ENCODE peak calls at places on chromosome 5, in four cellular contexts. Y is prostate gland, S is H54, J is tibial nerve. B is an unnamed sample.

GRCh38 chr5:134738963-134739661 is 764 bp downstream of the CAMLG start:
- DNase-seq in Y (peak; percentile 10), S (no peak), J (no peak), B (peak; percentile 11)

GRCh38 chr5:74579215-74579614 is 61.3 kb downstream of the ENC1 start:
- DNase-seq in Y (no peak), S (no peak), J (no peak), B (no peak)

GRCh38 chr5:112983307-112983811 is 6.8 kb downstream of the DCP2 start:
- DNase-seq in Y (no peak), S (no peak), J (no peak), B (no peak)

GRCh38 chr5:135008981-135009735 is 24.9 kb downstream of the PITX1 start:
- DNase-seq in Y (no peak), S (no peak), J (no peak), B (no peak)

GRCh38 chr5:75405296-75405695 is 68.3 kb downstream of the HMGCR start:
- DNase-seq in Y (no peak), S (no peak), J (no peak), B (no peak)

GRCh38 chr5:4862500-4862899 is 277.6 kb upstream of the ADAMTS16 start:
- DNase-seq in Y (no peak), S (no peak), J (no peak), B (no peak)

GRCh38 chr5:4083591-4084337 is 488.1 kb downstream of the IRX1 start:
- DNase-seq in Y (no peak), S (no peak), J (no peak), B (no peak)

GRCh38 chr5:34061993-34062392 is 19.0 kb upstream of the C1QTNF3 start:
- DNase-seq in Y (no peak), S (no peak), J (no peak), B (no peak)

GRCh38 chr5:8577792-8578191 is 708.8 kb downstream of the MTRR start:
- DNase-seq in Y (no peak), S (no peak), J (no peak), B (no peak)

GRCh38 chr5:173412151-173412550 is 83.9 kb upstream of the STC2 start:
- DNase-seq in Y (no peak), S (no peak), J (no peak), B (no peak)

DNA sequence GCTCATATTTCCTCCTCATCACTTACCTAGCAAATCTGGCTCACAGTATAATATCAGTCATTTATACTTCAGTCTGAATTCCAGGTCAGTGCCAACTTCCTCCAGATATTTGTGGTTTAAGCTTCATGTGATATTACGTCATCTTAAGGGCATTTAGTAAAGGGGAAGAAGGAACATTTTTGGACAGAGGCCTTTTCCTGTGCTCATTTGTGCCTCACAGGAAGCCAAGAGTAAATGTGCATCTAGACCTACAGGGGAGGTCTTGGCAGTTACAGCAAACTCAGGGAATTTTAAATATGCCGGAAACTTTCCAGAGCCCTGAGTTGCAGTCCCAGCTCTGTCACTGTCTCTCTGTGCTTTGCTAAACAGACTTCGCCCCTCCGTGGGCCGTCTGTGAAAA is 12.3 kb upstream of the KCNIP1 start:
- DNase-seq in Y (peak; percentile 8), S (peak; percentile 87), J (peak; percentile 33), B (no peak)
- TF ChIP-seq POLR2A in Y (no peak), S (no peak), J (no peak), B (no peak)

GRCh38 chr5:151252762-151253603 is at the start of gene GM2A:
- DNase-seq in Y (peak; percentile 99), S (peak; percentile 92), J (peak; percentile 98), B (peak; percentile 100)

GRCh38 chr5:151251621-151252020 is 1.4 kb upstream of the GM2A start:
- DNase-seq in Y (no peak), S (no peak), J (no peak), B (no peak)

GRCh38 chr5:151250346-151251000 is 2.5 kb upstream of the GM2A start:
- DNase-seq in Y (no peak), S (no peak), J (no peak), B (no peak)

GRCh38 chr5:151249280-151249679 is 3.7 kb upstream of the GM2A start:
- DNase-seq in Y (no peak), S (no peak), J (no peak), B (no peak)

GRCh38 chr5:151251001-151251551 is 1.9 kb upstream of the GM2A start:
- DNase-seq in Y (no peak), S (no peak), J (no peak), B (no peak)
- TF ChIP-seq POLR2A in Y (no peak), S (no peak), J (no peak), B (no peak)

DNA sequence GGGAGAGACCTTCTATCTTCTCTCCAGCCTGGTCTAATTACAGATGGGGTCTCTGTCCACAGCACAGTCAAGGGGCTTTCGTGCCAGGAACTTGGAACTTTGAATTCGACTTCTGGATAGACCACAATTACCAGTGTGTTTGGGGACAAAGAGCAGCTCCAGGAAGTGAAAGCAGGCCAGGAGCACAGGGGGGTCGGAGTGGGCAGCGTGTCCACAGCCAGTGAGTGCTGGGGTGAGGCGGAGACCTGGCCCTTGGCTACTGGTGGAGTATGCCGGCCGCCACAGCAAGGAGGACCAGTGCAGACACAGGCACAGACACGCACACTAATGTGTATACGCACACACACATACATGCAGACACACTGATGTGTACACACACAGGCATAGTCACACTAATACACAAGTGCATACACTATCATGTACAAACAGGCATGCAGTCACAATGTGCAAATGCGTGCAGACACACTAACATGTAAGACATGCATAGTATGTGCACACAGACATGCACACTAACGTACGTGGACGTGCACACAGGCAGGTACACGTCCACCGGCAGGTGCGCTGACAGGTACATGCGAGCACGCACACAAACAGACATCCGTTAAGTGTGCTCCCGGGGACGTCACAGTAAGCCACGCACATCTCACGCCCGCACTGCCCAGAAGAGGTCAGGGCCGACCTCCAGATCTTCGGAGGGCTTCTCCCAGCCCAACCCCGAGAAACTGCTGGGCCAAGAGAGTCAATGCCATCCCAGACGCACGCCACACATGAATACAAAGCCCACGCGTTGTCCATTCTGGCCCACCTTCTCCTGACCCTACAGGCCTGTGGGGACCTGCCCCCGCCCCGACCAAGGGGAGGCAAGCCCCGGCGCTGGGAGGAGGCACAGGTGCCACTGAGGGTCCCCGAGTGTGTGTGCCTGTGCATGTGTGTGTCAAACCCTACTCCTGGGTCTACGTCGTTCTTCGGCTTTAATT is 46.5 kb downstream of the NKD2 start:
- DNase-seq in Y (no peak), S (no peak), J (no peak), B (no peak)
- TF ChIP-seq POLR2A in Y (no peak), S (no peak), J (no peak), B (no peak)

DNA sequence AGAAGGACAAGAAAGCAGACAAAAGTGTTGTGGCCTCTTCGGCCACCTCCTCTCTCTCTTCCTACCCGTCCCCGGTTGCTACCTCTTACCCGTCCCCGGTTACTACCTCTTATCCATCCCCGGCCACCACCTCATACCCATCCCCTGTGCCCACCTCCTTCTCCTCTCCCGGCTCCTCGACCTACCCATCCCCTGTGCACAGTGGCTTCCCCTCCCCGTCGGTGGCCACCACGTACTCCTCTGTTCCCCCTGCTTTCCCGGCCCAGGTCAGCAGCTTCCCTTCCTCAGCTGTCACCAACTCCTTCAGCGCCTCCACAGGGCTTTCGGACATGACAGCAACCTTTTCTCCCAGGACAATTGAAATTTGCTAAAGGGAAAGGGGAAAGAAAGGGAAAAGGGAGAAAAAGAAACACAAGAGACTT is 2.4 kb downstream of the EGR1 start:
- DNase-seq in Y (no peak), S (no peak), J (peak; percentile 13), B (no peak)
- TF ChIP-seq POLR2A in Y (no peak), S (no peak), J (no peak), B (no peak)

DNA sequence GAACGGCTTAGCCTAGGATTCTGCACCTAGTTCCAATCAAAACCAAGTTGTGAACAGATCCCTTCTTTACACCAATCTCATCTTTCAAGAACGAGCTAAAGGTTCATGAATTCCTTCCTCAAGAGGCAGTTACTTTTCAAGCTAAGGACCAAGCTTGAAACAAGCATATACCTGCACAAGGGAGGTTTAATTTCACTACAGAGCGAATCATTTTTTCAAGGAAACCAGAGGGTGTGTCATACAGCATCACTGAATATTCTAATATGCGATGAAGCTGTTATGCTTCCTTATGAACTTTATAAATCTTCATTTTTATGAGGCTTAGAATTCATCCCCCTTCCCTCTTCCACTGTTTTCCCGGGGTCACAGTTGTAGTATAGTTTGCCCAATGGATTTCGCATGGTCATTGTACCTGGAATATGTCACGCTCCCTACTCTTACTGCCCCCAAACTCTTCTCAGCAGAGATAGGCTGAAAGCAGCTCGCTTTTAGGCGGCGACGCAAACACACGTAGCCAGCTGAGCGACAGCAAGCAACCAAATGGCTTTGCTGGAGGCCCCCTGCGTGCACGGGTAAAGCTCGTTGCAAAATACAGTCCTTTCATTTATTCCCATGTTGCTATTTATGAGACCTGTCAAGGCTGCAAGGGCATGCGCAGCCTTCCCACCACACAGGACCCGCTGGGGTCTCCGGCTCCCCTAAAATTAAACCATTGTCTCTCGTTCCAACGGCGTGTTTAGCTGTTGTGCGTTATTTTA is 832 bp downstream of the LMBRD2 start:
- DNase-seq in Y (no peak), S (peak; percentile 50), J (no peak), B (peak; percentile 35)
- TF ChIP-seq POLR2A in Y (no peak), S (no peak), J (no peak), B (no peak)

DNA sequence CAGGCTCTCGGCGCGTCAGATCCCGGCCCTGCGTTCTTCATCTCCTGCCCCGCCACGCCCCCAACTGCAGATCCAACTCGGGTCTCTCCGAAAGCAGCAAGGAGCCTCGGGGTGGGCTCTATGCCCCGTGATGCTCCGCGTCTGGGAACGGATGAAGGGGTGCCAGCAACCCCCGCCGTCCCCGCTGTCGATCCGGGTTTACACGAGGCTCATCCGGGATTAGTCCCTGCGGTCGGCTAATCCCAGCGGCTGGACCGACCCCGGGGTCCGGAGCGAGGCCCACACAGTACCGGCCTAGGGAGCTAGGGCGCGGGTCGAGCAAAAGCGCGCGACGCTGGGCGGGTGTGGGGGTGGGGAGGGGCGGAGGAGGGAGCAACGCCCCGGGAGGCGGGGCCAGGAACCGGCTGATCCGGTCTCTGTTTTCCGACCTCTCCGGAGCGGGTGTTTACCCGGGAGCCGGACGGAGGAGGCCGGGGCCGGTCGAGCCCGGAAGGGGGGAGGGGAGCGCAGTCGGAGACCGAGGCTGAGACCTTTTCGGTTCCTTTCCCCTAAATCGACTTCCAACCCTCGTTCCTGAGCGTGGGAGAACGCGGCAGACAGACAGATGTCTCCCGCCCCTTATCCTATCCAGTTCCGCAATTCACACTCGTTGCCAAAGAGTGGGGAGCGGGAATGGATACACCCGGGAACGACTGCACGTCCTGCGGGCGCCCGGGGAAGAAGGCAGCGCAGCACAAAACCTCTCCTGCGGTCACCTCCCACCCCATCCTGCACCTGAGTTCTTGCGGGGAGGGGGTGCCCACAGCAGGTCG is 28.6 kb downstream of the PCDH1 start:
- DNase-seq in Y (peak; percentile 95), S (peak; percentile 70), J (peak; percentile 75), B (peak; percentile 94)
- TF ChIP-seq POLR2A in Y (peak; percentile 80), S (peak; percentile 60), J (peak; percentile 67), B (peak; percentile 89)

GRCh38 chr5:80406980-80407734 is 707 bp upstream of the ZFYVE16 start:
- DNase-seq in Y (peak; percentile 4), S (no peak), J (peak; percentile 19), B (peak; percentile 12)

GRCh38 chr5:80408475-80408875 is 611 bp downstream of the ZFYVE16 start:
- DNase-seq in Y (no peak), S (peak; percentile 26), J (peak; percentile 23), B (peak; percentile 59)

GRCh38 chr5:80411589-80412219 is 3.8 kb downstream of the ZFYVE16 start:
- DNase-seq in Y (no peak), S (no peak), J (no peak), B (no peak)

GRCh38 chr5:80408976-80409926 is 1.4 kb downstream of the ZFYVE16 start:
- DNase-seq in Y (no peak), S (no peak), J (no peak), B (no peak)

GRCh38 chr5:80407735-80408474 is at the start of gene ZFYVE16:
- DNase-seq in Y (peak; percentile 98), S (peak; percentile 94), J (peak; percentile 96), B (peak; percentile 99)
- TF ChIP-seq POLR2A in Y (peak; percentile 86), S (peak; percentile 65), J (peak; percentile 81), B (peak; percentile 79)

GRCh38 chr5:151024440-151024839 is 4.0 kb downstream of the GPX3 start:
- DNase-seq in Y (no peak), S (no peak), J (no peak), B (no peak)
- TF ChIP-seq POLR2A in Y (no peak), S (no peak), J (no peak), B (no peak)

GRCh38 chr5:150510460-150511263 is 2.7 kb downstream of the NDST1 start:
- DNase-seq in Y (peak; percentile 81), S (no peak), J (no peak), B (peak; percentile 78)
- TF ChIP-seq POLR2A in Y (peak; percentile 18), S (no peak), J (no peak), B (peak; percentile 30)

B was measured in thyroid gland.